ENCODE peak calls at places on chromosomes 7 and 10, in four cellular contexts. U is mucosa of descending colon, P is GM20000, B is NCI-H1694. L is an unnamed sample.

GRCh38 chr10:100481462-100482081 is 18.8 kb downstream of the WNT8B start:
- DNase-seq in P (peak), U (peak), B (peak), L (peak)

GRCh38 chr7:69656077-69656476 is 57.8 kb downstream of the AUTS2 start:
- DNase-seq in U (no peak), B (no peak), P (no peak), L (no peak)

GRCh38 chr7:37069336-37069735 is 345.0 kb upstream of the AOAH start:
- DNase-seq in P (no peak), U (no peak), B (no peak), L (no peak)

GRCh38 chr10:67608001-67608400 is 88.0 kb downstream of the CTNNA3 start:
- DNase-seq in B (no peak), U (no peak), P (no peak), L (no peak)

GRCh38 chr10:87966454-87966853 is 103.0 kb downstream of the PTEN start:
- DNase-seq in B (no peak), U (no peak), P (no peak), L (no peak)

GRCh38 chr10:15374561-15374960 is 3.5 kb upstream of the FAM171A1 start:
- DNase-seq in B (no peak), U (no peak), P (no peak), L (no peak)

GRCh38 chr10:49605939-49606509 is 4.1 kb upstream of the SLC18A3 start:
- DNase-seq in P (no peak), U (no peak), B (no peak), L (no peak)

GRCh38 chr7:149751058-149751775 is 22.2 kb downstream of the ZNF467 start:
- DNase-seq in P (no peak), U (no peak), B (no peak), L (no peak)

GRCh38 chr10:73359492-73359891 is 828 bp upstream of the CFAP70 start:
- DNase-seq in U (no peak), B (no peak), P (no peak), L (no peak)

GRCh38 chr7:31776616-31777015 is 89.6 kb downstream of the PPP1R17 start:
- DNase-seq in B (no peak), U (no peak), P (no peak), L (no peak)

GRCh38 chr10:97097154-97097490 is 88.6 kb downstream of the SLIT1 start:
- DNase-seq in U (no peak), P (no peak), B (no peak), L (no peak)

GRCh38 chr7:51785171-51785570 is 468.6 kb upstream of the COBL start:
- DNase-seq in U (no peak), P (no peak), B (no peak), L (no peak)

GRCh38 chr10:10432306-10433035 is 585.2 kb upstream of the CELF2 start:
- DNase-seq in B (no peak), P (no peak), U (no peak), L (no peak)

GRCh38 chr7:129783097-129783919 is 169.5 kb downstream of the UBE2H start:
- DNase-seq in B (no peak), P (no peak), U (no peak), L (no peak)

GRCh38 chr10:28909875-28910274 is 232.6 kb downstream of the BAMBI start:
- DNase-seq in U (no peak), B (no peak), P (no peak), L (no peak)

GRCh38 chr7:101112233-101112632 is 14.7 kb upstream of the SERPINE1 start:
- DNase-seq in B (no peak), U (no peak), P (no peak), L (no peak)

GRCh38 chr7:94877731-94878670 is 29.4 kb upstream of the PPP1R9A start:
- DNase-seq in U (no peak), B (no peak), P (no peak), L (no peak)

GRCh38 chr7:85101347-85101746 is 85.5 kb downstream of the SEMA3D start:
- DNase-seq in U (no peak), P (no peak), B (no peak), L (no peak)

GRCh38 chr7:14340415-14341079 is 351.1 kb upstream of the ETV1 start:
- DNase-seq in P (no peak), U (no peak), B (no peak), L (peak)